ENCODE peak calls at places on chromosomes 12 and 14, in seven cellular contexts. G is fibroblast of mammary gland, T is upper lobe of right lung, Q is chondrocyte, O is uterus, Y is psoas muscle, C is left ventricle myocardium inferior. V is an unnamed sample.
A peak's percentile ranks its signal among the peaks of the same experiment; 100 is the strongest.

GRCh38 chr12:75954076-75954475 is 77.5 kb downstream of the PHLDA1 start:
- DNase-seq in G (peak; percentile 98), T (no peak), Q (no peak), O (no peak), Y (no peak), C (no peak), V (no peak)

GRCh38 chr12:47751561-47751960 is 7.1 kb downstream of the RAPGEF3 start:
- DNase-seq in G (no peak), T (no peak), Q (no peak), O (no peak), Y (no peak), C (no peak), V (no peak)

GRCh38 chr12:2225736-2226135 is 172.9 kb downstream of the CACNA1C start:
- DNase-seq in G (peak; percentile 81), T (no peak), Q (no peak), O (no peak), Y (no peak), C (no peak), V (no peak)

GRCh38 chr12:1934831-1935230 is 16.4 kb upstream of the CACNA2D4 start:
- DNase-seq in G (no peak), T (peak; percentile 44), Q (no peak), O (no peak), Y (no peak), C (no peak), V (no peak)

GRCh38 chr12:64534672-64535199 is 75.6 kb upstream of the RASSF3 start:
- DNase-seq in G (no peak), T (no peak), Q (no peak), O (no peak), Y (no peak), C (no peak), V (no peak)

GRCh38 chr12:130147875-130148596 is 14.2 kb upstream of the FZD10 start:
- DNase-seq in G (no peak), T (no peak), Q (no peak), O (no peak), Y (no peak), C (no peak), V (no peak)

GRCh38 chr14:97603201-97603600 is 806.0 kb downstream of the VRK1 start:
- DNase-seq in G (no peak), T (no peak), Q (no peak), O (no peak), Y (no peak), C (no peak), V (no peak)

GRCh38 chr12:90974286-90974685 is 19.3 kb upstream of the CCER1 start:
- DNase-seq in G (peak; percentile 54), T (no peak), Q (no peak), O (no peak), Y (no peak), C (no peak), V (no peak)

GRCh38 chr12:75661927-75662326 is 150.5 kb upstream of the KRR1 start:
- DNase-seq in G (peak; percentile 84), T (no peak), Q (no peak), O (no peak), Y (no peak), C (no peak), V (no peak)

GRCh38 chr12:57632898-57633825 is at the start of gene B4GALNT1:
- DNase-seq in G (peak; percentile 29), T (peak; percentile 81), Q (peak; percentile 94), O (peak; percentile 63), Y (peak; percentile 66), C (peak; percentile 64), V (peak; percentile 75)

GRCh38 chr14:68843471-68844209 is 50.8 kb upstream of the ZFP36L1 start:
- DNase-seq in G (peak; percentile 65), T (peak; percentile 88), Q (peak; percentile 77), O (peak; percentile 86), Y (peak; percentile 76), C (peak; percentile 82), V (peak; percentile 66)

GRCh38 chr14:50955373-50956043 is 11.2 kb upstream of the PYGL start:
- DNase-seq in G (peak; percentile 98), T (peak; percentile 75), Q (no peak), O (peak; percentile 67), Y (peak; percentile 82), C (peak; percentile 43), V (no peak)

GRCh38 chr12:127429556-127429955 is 837.4 kb upstream of the TMEM132C start:
- DNase-seq in G (no peak), T (no peak), Q (no peak), O (no peak), Y (no peak), C (no peak), V (no peak)

GRCh38 chr12:24798335-24798734 is 150.6 kb downstream of the BCAT1 start:
- DNase-seq in G (no peak), T (no peak), Q (no peak), O (no peak), Y (no peak), C (no peak), V (no peak)

GRCh38 chr12:105206686-105207374 is 29.1 kb downstream of the APPL2 start:
- DNase-seq in G (peak; percentile 61), T (no peak), Q (no peak), O (no peak), Y (no peak), C (no peak), V (no peak)

GRCh38 chr12:112599871-112600270 is 181.1 kb downstream of the PTPN11 start:
- DNase-seq in G (peak; percentile 50), T (no peak), Q (no peak), O (no peak), Y (no peak), C (no peak), V (no peak)

GRCh38 chr14:95063391-95063790 is 93.9 kb downstream of the DICER1 start:
- DNase-seq in G (no peak), T (no peak), Q (no peak), O (no peak), Y (no peak), C (no peak), V (no peak)

GRCh38 chr14:99546230-99546879 is 57.7 kb downstream of the CCDC85C start:
- DNase-seq in G (no peak), T (no peak), Q (no peak), O (no peak), Y (no peak), C (no peak), V (no peak)

GRCh38 chr12:92505373-92506340 is 197.1 kb upstream of the PLEKHG7 start:
- DNase-seq in G (peak; percentile 55), T (peak; percentile 66), Q (no peak), O (peak; percentile 75), Y (peak; percentile 47), C (peak; percentile 78), V (peak; percentile 20)

DNA sequence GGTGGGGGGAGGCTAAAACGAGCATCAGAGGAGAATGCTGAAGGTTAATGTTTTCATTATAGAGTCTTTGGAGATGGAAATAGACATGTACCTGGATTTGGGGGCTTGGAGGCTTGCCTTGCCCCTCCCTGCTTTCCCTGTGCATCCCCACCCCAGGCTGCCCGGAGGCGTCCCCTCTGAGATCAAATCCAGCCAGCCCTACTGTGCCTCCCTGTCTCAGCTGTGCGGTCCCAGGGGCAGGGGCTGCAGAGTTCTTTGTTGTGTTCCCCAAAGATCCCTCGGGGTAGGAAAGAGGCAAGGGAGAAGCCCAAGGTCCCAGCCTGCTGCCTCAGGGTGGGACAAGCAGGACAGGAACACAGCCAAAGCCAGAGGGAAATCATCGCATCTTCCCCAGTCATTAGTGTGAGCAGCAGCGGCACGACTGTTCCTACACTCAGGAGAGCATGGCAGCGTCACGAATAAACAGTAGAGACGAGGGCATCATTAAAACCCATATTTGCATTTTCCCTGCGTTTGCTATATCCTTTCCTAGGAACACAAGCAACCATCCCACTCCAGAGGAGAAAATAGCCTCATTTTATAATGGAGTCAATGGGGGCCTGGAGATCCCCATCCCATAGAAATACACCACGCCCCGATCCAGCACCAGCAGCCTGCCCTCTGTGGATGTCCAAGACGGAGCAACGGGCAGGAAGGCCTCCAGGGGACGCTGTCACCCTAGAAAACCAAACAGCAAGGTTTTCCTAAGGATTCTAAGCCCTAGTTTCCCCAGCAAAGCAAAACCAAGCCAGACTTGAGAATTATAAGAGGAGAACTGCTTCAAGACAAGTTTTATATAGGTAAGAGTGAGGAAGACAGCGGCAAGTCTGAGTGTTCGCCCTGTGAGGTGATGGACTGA is 32.4 kb downstream of the ANO2 start:
- DNase-seq in G (no peak), T (peak; percentile 46), Q (no peak), O (no peak), Y (no peak), C (no peak), V (no peak)
- TF ChIP-seq CTCF in G (peak; percentile 7), T (no peak), Q (peak; percentile 52), O (no peak), Y (no peak), C (no peak), V (no peak)

GRCh38 chr14:104632781-104633180 is 28.2 kb upstream of the TMEM179 start:
- DNase-seq in G (no peak), T (no peak), Q (no peak), O (no peak), Y (no peak), C (no peak), V (no peak)

GRCh38 chr14:104634886-104635570 is 30.5 kb upstream of the TMEM179 start:
- DNase-seq in G (no peak), T (no peak), Q (no peak), O (no peak), Y (no peak), C (no peak), V (no peak)

GRCh38 chr14:104635717-104636116 is 31.1 kb upstream of the TMEM179 start:
- DNase-seq in G (no peak), T (no peak), Q (peak; percentile 92), O (no peak), Y (no peak), C (no peak), V (no peak)

GRCh38 chr14:104634031-104634760 is 29.6 kb upstream of the TMEM179 start:
- DNase-seq in G (no peak), T (no peak), Q (no peak), O (no peak), Y (no peak), C (no peak), V (no peak)

DNA sequence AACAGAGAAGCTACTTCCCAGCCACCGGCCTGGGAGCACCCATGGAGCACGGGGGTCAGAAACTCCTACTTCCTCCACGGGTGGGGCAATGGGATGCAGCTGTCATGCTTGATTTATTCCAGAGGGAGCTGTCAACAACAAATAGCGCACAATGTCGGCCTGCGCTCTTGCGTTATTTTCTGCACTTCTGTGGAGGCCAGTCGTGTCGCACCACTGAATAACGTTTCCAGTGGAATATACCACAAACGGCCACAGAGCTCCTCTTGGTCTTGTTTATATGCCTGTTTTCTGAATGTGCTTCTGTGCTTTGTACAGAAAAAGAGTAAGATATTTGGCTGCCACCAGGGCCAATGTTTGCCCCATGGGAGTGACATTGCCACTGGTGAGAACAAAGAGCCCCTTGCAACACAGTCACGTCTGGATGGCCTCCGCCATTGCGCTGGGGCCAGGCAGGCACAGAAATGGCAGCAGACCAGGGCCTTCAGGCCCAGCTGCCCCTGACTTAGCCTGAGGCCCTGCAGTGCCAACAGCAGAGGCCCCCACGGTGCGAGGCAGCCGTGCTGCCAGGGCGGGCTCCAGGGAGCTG is 28.8 kb upstream of the TMEM179 start:
- DNase-seq in G (no peak), T (no peak), Q (no peak), O (no peak), Y (no peak), C (no peak), V (no peak)
- TF ChIP-seq CTCF in G (no peak), T (no peak), Q (no peak), O (no peak), Y (no peak), C (no peak), V (no peak)

GRCh38 chr12:117885211-117885610 is 83.6 kb downstream of the KSR2 start:
- DNase-seq in G (no peak), T (no peak), Q (no peak), O (no peak), Y (no peak), C (no peak), V (no peak)
- TF ChIP-seq CTCF in G (no peak), T (no peak), Q (no peak), O (no peak), Y (no peak), C (no peak), V (no peak)

GRCh38 chr14:57692671-57693070 is 173.2 kb downstream of the SLC35F4 start:
- DNase-seq in G (peak; percentile 78), T (no peak), Q (no peak), O (no peak), Y (no peak), C (no peak), V (no peak)
- TF ChIP-seq CTCF in G (peak; percentile 71), T (peak; percentile 41), Q (peak; percentile 79), O (no peak), Y (no peak), C (peak; percentile 53), V (no peak)

V was measured in activated B cell treated with CpG ODN at 0.5 μM for 24 hours.